ENCODE peak calls at places on chromosomes 6 and 20, in eight cellular contexts. A, B, O, C, Y, W, P and U are unnamed samples. For H4K20me1, the result is how much of the 10 kb centered on the place peaks cover.

GRCh38 chr6:156862711-156863110 is 85.5 kb downstream of the ARID1B start:
- DNase-seq in A (no peak), B (no peak), O (no peak), C (no peak), Y (no peak), W (no peak), P (no peak), U (no peak)

GRCh38 chr6:43202451-43202850 is 20.5 kb downstream of the CUL9 start:
- DNase-seq in A (no peak), B (no peak), O (no peak), C (no peak), Y (no peak), W (no peak), P (no peak), U (no peak)

GRCh38 chr6:14305131-14305530 is 187.6 kb downstream of the CD83 start:
- DNase-seq in A (peak), B (no peak), O (no peak), C (peak), Y (no peak), W (no peak), P (no peak), U (no peak)

GRCh38 chr6:110566346-110567125 is 90.1 kb upstream of the SLC22A16 start:
- DNase-seq in A (no peak), B (no peak), O (peak), C (peak), Y (peak), W (peak), P (peak), U (no peak)

GRCh38 chr6:166474721-166475565 is 92.2 kb upstream of the MPC1 start:
- DNase-seq in A (no peak), B (no peak), O (no peak), C (peak), Y (no peak), W (no peak), P (no peak), U (no peak)

GRCh38 chr6:22146581-22147468 is 150.0 kb downstream of the PRL start:
- DNase-seq in A (no peak), B (peak), O (no peak), C (peak), Y (peak), W (no peak), P (no peak), U (no peak)

GRCh38 chr20:58602124-58602523 is 49.0 kb upstream of the STX16 start:
- DNase-seq in A (no peak), B (no peak), O (no peak), C (no peak), Y (no peak), W (no peak), P (no peak), U (no peak)

GRCh38 chr6:69185276-69185675 is 550.2 kb downstream of the ADGRB3 start:
- DNase-seq in A (no peak), B (no peak), O (no peak), C (no peak), Y (no peak), W (no peak), P (no peak), U (no peak)

GRCh38 chr6:106692112-106692822 is 62.9 kb downstream of the QRSL1 start:
- DNase-seq in A (peak), B (no peak), O (peak), C (peak), Y (peak), W (no peak), P (peak), U (no peak)

DNA sequence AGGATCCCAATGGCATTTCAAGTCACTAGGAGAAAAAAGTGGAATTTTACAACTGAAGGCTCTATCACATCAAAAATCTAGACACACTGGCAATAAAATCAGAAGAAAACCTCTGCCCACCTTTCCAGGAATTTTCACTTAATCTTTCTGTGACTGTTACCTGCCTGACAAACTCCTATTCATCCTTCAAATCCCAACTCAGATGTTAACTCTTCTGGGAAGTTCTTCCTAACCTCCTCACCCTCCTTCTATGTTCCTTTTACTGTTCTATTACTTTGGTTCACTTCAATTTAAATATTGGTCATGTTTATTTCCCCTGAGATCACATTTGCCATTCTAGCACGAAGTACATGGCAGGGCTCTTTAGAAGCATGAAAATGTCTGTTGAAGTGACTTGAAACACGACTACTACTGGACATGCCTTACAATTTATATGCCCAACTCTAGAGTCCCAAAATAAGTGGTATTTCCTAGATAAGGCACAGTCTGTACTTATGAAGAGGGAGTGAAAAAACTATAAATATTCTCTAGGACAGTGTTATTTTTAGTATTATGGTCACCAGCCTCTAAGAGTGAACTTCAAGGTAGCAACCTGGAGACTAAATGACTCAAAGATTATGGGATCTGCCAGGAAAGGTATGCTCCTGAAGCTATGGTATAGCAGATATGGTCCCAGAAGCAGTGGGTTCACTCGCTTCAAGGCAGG is 17.1 kb downstream of the CHD6 start:
- DNase-seq in A (no peak), B (no peak), O (no peak), C (no peak), Y (no peak), W (no peak), P (no peak), U (no peak)
- H4K20me1 ChIP-seq in A (under half), B (half or more), O (half or more), C (under half), Y (under half), W (under half), P (under half), U (under half)

GRCh38 chr6:24069546-24069945 is 56.5 kb upstream of the NRSN1 start:
- DNase-seq in A (no peak), B (no peak), O (no peak), C (no peak), Y (no peak), W (no peak), P (no peak), U (no peak)

GRCh38 chr6:24060982-24061754 is 64.8 kb upstream of the NRSN1 start:
- DNase-seq in A (no peak), B (no peak), O (no peak), C (no peak), Y (no peak), W (no peak), P (no peak), U (no peak)

GRCh38 chr6:24064106-24064505 is 61.9 kb upstream of the NRSN1 start:
- DNase-seq in A (no peak), B (peak), O (no peak), C (peak), Y (peak), W (peak), P (no peak), U (no peak)

GRCh38 chr6:24064832-24065231 is 61.2 kb upstream of the NRSN1 start:
- DNase-seq in A (no peak), B (no peak), O (no peak), C (peak), Y (no peak), W (no peak), P (no peak), U (no peak)
- H4K20me1 ChIP-seq in A (under half), B (under half), O (under half), C (under half), Y (under half), W (under half), P (under half), U (under half)

GRCh38 chr20:47541355-47541922 is 39.8 kb downstream of the NCOA3 start:
- DNase-seq in A (no peak), B (no peak), O (no peak), C (no peak), Y (no peak), W (no peak), P (no peak), U (no peak)

GRCh38 chr20:47544852-47545251 is 43.2 kb downstream of the NCOA3 start:
- DNase-seq in A (no peak), B (no peak), O (peak), C (peak), Y (peak), W (no peak), P (peak), U (no peak)

GRCh38 chr20:47540443-47541354 is 39.0 kb downstream of the NCOA3 start:
- DNase-seq in A (no peak), B (no peak), O (no peak), C (peak), Y (peak), W (peak), P (peak), U (peak)

GRCh38 chr20:47544240-47544639 is 42.6 kb downstream of the NCOA3 start:
- DNase-seq in A (peak), B (no peak), O (peak), C (peak), Y (peak), W (no peak), P (peak), U (no peak)

GRCh38 chr20:47543006-47543431 is 41.3 kb downstream of the NCOA3 start:
- DNase-seq in A (no peak), B (no peak), O (peak), C (peak), Y (peak), W (no peak), P (peak), U (no peak)
- H4K20me1 ChIP-seq in A (under half), B (under half), O (under half), C (under half), Y (under half), W (under half), P (under half), U (under half)

DNA sequence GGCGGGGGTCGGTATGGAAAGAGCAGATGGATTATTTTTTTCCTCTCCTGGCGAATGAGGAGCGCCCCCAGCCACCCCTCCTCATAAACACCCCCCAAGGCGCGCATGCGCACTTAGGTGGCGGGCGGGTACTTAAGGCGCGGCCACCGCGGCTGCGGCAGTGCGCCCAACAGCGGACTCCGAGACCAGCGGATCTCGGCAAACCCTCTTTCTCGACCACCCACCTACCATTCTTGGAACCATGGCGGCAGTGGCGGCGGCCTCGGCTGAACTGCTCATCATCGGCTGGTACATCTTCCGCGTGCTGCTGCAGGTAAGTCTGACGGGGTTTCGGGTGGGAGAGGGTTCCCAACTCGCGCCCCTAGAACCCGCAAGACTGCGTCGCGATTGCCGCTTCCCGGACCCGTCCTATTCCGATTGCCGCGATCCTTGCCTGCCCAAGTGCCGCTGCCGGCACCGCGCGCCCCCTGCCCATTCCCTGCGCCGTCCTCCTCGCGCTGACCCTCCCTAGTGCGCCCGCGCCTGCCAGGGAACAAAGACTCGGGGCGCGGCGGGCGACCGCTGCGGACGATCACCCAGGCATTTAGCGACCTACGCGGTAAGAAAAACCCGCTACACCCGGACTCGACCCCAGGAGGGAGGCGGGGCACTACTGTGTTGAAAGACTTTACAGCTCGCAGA is at the start of gene NNAT:
- DNase-seq in A (no peak), B (peak), O (no peak), C (no peak), Y (no peak), W (no peak), P (no peak), U (no peak)
- H4K20me1 ChIP-seq in A (under half), B (half or more), O (half or more), C (under half), Y (under half), W (under half), P (half or more), U (under half)

DNA sequence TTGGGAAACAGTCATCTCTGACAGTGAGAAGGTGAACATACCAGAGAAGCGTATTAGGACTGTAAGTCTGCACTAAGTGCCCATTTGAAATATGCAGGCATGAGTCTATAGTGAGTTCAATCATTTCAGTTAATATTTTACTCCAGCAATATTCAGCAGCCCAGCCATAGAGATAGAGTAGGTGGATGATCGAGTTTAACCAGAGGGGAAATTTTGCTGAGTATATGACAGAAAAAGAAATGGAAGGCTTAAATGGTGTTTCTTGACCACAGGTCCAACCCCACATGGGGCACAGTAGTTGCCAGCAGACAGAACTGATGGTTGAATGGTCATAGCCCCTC is 39.8 kb downstream of the KIF6 start:
- DNase-seq in A (no peak), B (no peak), O (no peak), C (no peak), Y (no peak), W (no peak), P (no peak), U (no peak)
- H4K20me1 ChIP-seq in A (under half), B (under half), O (under half), C (under half), Y (under half), W (under half), P (under half), U (under half)

DNA sequence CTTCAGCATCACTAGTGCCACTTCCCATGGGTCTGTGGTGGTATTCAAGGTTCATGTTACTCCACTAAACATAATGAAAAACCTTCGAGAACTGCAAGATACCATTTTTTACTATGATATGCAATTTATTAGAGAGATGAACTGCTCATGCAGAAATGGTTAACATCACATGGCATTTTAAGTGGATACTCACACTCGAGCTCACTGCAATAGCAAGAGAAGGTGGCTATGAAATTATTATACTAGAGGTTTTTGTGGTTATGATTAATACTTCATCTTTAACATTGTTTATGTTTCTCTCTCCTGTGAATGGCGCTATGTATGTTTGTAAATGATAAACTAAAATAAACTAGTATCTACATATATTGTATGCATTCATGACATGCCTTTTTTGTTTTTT is 35.1 kb downstream of the SCAF8 start:
- DNase-seq in A (peak), B (no peak), O (no peak), C (no peak), Y (peak), W (no peak), P (peak), U (no peak)
- H4K20me1 ChIP-seq in A (under half), B (half or more), O (half or more), C (half or more), Y (under half), W (half or more), P (half or more), U (under half)

GRCh38 chr6:90074161-90074560 is 179.9 kb downstream of the GJA10 start:
- DNase-seq in A (peak), B (no peak), O (peak), C (peak), Y (peak), W (peak), P (peak), U (no peak)
- H4K20me1 ChIP-seq in A (under half), B (under half), O (under half), C (under half), Y (under half), W (under half), P (under half), U (under half)

DNA sequence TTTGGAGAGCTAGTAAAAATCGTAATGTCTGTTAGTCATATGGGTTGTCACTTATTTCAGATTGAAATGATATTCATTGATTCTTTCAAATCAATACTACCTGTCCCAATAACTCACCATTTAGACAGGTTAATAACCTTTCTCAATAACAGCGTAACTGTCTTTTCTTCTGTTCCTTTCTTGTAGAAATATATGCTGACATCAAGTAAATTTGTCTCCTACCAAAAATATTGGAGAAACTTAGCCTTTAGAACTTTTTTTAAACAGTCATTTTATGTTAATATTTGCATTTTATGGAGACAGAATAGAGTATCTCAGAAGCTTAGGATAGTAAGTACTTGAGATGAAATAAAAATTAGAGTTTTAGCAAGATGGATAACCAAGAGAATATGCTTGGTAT is 278.2 kb downstream of the UST start:
- DNase-seq in A (no peak), B (no peak), O (no peak), C (no peak), Y (no peak), W (no peak), P (no peak), U (no peak)
- H4K20me1 ChIP-seq in A (under half), B (under half), O (under half), C (under half), Y (under half), W (under half), P (under half), U (under half)